ENCODE peak calls at places on chromosome 5, in seven cellular contexts. One of them, this sample, is unnamed.
A peak's percentile ranks its signal among the peaks of the same experiment; 100 is the strongest.

GRCh38 chr5:132007399-132008162 is 3.9 kb downstream of the ACSL6 start:
- DNase-seq in H1: peak; percentile 89
- DNase-seq in HepG2: peak; percentile 76
- DNase-seq in GM12878: peak; percentile 49
- DNase-seq in K562: peak; percentile 75
- DNase-seq in SK-N-SH: peak; percentile 75
- DNase-seq in HCT116: peak; percentile 72
- DNase-seq in this sample: peak; percentile 78

GRCh38 chr5:86526811-86527348 is 90.9 kb upstream of the COX7C start:
- DNase-seq in HepG2: no peak
- DNase-seq in SK-N-SH: no peak
- DNase-seq in H1: no peak
- DNase-seq in K562: peak; percentile 73
- DNase-seq in HCT116: no peak
- DNase-seq in GM12878: no peak
- DNase-seq in this sample: no peak

GRCh38 chr5:151881626-151882225 is 42.9 kb downstream of the GLRA1 start:
- DNase-seq in GM12878: no peak
- DNase-seq in SK-N-SH: no peak
- DNase-seq in H1: no peak
- DNase-seq in HepG2: peak; percentile 17
- DNase-seq in HCT116: no peak
- DNase-seq in K562: no peak
- DNase-seq in this sample: no peak

GRCh38 chr5:94693043-94693822 is 74.8 kb downstream of the SLF1 start:
- DNase-seq in HCT116: peak; percentile 29
- DNase-seq in GM12878: no peak
- DNase-seq in K562: no peak
- DNase-seq in HepG2: peak; percentile 33
- DNase-seq in SK-N-SH: peak; percentile 16
- DNase-seq in H1: no peak
- DNase-seq in this sample: peak; percentile 93

GRCh38 chr5:41156739-41157138 is 56.6 kb downstream of the C6 start:
- DNase-seq in GM12878: no peak
- DNase-seq in HCT116: no peak
- DNase-seq in H1: no peak
- DNase-seq in SK-N-SH: no peak
- DNase-seq in HepG2: no peak
- DNase-seq in K562: no peak
- DNase-seq in this sample: peak; percentile 90

GRCh38 chr5:133372306-133373008 is 239.9 kb downstream of the FSTL4 start:
- DNase-seq in GM12878: no peak
- DNase-seq in K562: no peak
- DNase-seq in H1: no peak
- DNase-seq in SK-N-SH: no peak
- DNase-seq in HepG2: no peak
- DNase-seq in HCT116: no peak
- DNase-seq in this sample: no peak

GRCh38 chr5:153818626-153819025 is 220.1 kb downstream of the FAM114A2 start:
- DNase-seq in HCT116: no peak
- DNase-seq in SK-N-SH: no peak
- DNase-seq in K562: no peak
- DNase-seq in HepG2: no peak
- DNase-seq in GM12878: no peak
- DNase-seq in H1: no peak
- DNase-seq in this sample: no peak

GRCh38 chr5:66769839-66770617 is 173.8 kb downstream of the MAST4 start:
- DNase-seq in K562: no peak
- DNase-seq in HepG2: peak; percentile 5
- DNase-seq in GM12878: no peak
- DNase-seq in H1: peak; percentile 58
- DNase-seq in HCT116: no peak
- DNase-seq in SK-N-SH: peak; percentile 29
- DNase-seq in this sample: no peak

GRCh38 chr5:93226202-93226735 is 354.8 kb downstream of the NR2F1-AS1 start:
- DNase-seq in K562: no peak
- DNase-seq in H1: no peak
- DNase-seq in GM12878: no peak
- DNase-seq in SK-N-SH: no peak
- DNase-seq in HepG2: no peak
- DNase-seq in HCT116: no peak
- DNase-seq in this sample: no peak

GRCh38 chr5:43592363-43592762 is 10.6 kb upstream of the NNT start:
- DNase-seq in SK-N-SH: no peak
- DNase-seq in H1: no peak
- DNase-seq in HCT116: no peak
- DNase-seq in GM12878: no peak
- DNase-seq in K562: no peak
- DNase-seq in HepG2: no peak
- DNase-seq in this sample: no peak

GRCh38 chr5:142170254-142170953 is 61.8 kb downstream of the NDFIP1 start:
- DNase-seq in K562: no peak
- DNase-seq in H1: no peak
- DNase-seq in HepG2: no peak
- DNase-seq in SK-N-SH: no peak
- DNase-seq in HCT116: no peak
- DNase-seq in GM12878: no peak
- DNase-seq in this sample: no peak

GRCh38 chr5:151213803-151214613 is 9.9 kb downstream of the CCDC69 start:
- DNase-seq in K562: peak; percentile 95
- DNase-seq in HCT116: no peak
- DNase-seq in GM12878: peak; percentile 93
- DNase-seq in H1: peak; percentile 58
- DNase-seq in HepG2: peak; percentile 45
- DNase-seq in SK-N-SH: no peak
- DNase-seq in this sample: no peak

GRCh38 chr5:407801-408268 is 35.1 kb upstream of the EXOC3 start:
- DNase-seq in SK-N-SH: no peak
- DNase-seq in HepG2: no peak
- DNase-seq in HCT116: no peak
- DNase-seq in H1: no peak
- DNase-seq in GM12878: no peak
- DNase-seq in K562: no peak
- DNase-seq in this sample: no peak

GRCh38 chr5:135246923-135247795 is 151.9 kb downstream of the MACROH2A1 start:
- DNase-seq in H1: peak; percentile 46
- DNase-seq in HCT116: peak; percentile 79
- DNase-seq in K562: peak; percentile 59
- DNase-seq in HepG2: no peak
- DNase-seq in SK-N-SH: no peak
- DNase-seq in GM12878: no peak
- DNase-seq in this sample: peak; percentile 98

GRCh38 chr5:173201636-173202265 is 33.3 kb downstream of the NKX2-5 start:
- DNase-seq in K562: no peak
- DNase-seq in HCT116: peak; percentile 49
- DNase-seq in HepG2: peak; percentile 34
- DNase-seq in GM12878: no peak
- DNase-seq in SK-N-SH: no peak
- DNase-seq in H1: no peak
- DNase-seq in this sample: peak; percentile 72

GRCh38 chr5:61327761-61328753 is 4.0 kb upstream of the ZSWIM6 start:
- DNase-seq in H1: no peak
- DNase-seq in K562: no peak
- DNase-seq in SK-N-SH: no peak
- DNase-seq in GM12878: peak; percentile 48
- DNase-seq in HCT116: no peak
- DNase-seq in HepG2: peak; percentile 56
- DNase-seq in this sample: peak; percentile 95

GRCh38 chr5:151205411-151205810 is 18.5 kb downstream of the CCDC69 start:
- DNase-seq in HepG2: no peak
- DNase-seq in GM12878: no peak
- DNase-seq in K562: no peak
- DNase-seq in HCT116: no peak
- DNase-seq in H1: no peak
- DNase-seq in SK-N-SH: no peak
- DNase-seq in this sample: no peak

GRCh38 chr5:11596185-11596584 is 308.1 kb downstream of the CTNND2 start:
- DNase-seq in H1: no peak
- DNase-seq in HepG2: no peak
- DNase-seq in GM12878: no peak
- DNase-seq in HCT116: no peak
- DNase-seq in SK-N-SH: no peak
- DNase-seq in K562: no peak
- DNase-seq in this sample: no peak

GRCh38 chr5:44532981-44533380 is 143.8 kb upstream of the FGF10 start:
- DNase-seq in H1: no peak
- DNase-seq in HepG2: no peak
- DNase-seq in SK-N-SH: no peak
- DNase-seq in K562: no peak
- DNase-seq in GM12878: no peak
- DNase-seq in HCT116: no peak
- DNase-seq in this sample: no peak

GRCh38 chr5:43281840-43282658 is 31.2 kb downstream of the HMGCS1 start:
- DNase-seq in SK-N-SH: no peak
- DNase-seq in HCT116: no peak
- DNase-seq in GM12878: no peak
- DNase-seq in HepG2: no peak
- DNase-seq in K562: peak; percentile 36
- DNase-seq in H1: no peak
- DNase-seq in this sample: peak; percentile 10

GRCh38 chr5:143361438-143361837 is 42.0 kb downstream of the NR3C1 start:
- DNase-seq in K562: no peak
- DNase-seq in HCT116: no peak
- DNase-seq in SK-N-SH: no peak
- DNase-seq in H1: no peak
- DNase-seq in GM12878: no peak
- DNase-seq in HepG2: no peak
- DNase-seq in this sample: no peak

GRCh38 chr5:143364061-143364460 is 39.4 kb downstream of the NR3C1 start:
- DNase-seq in HepG2: no peak
- DNase-seq in K562: no peak
- DNase-seq in HCT116: no peak
- DNase-seq in SK-N-SH: no peak
- DNase-seq in H1: no peak
- DNase-seq in GM12878: no peak
- DNase-seq in this sample: no peak

GRCh38 chr5:143359869-143360268 is 43.6 kb downstream of the NR3C1 start:
- DNase-seq in GM12878: no peak
- DNase-seq in H1: no peak
- DNase-seq in K562: no peak
- DNase-seq in SK-N-SH: no peak
- DNase-seq in HepG2: no peak
- DNase-seq in HCT116: no peak
- DNase-seq in this sample: no peak

GRCh38 chr5:143356855-143357254 is 46.6 kb downstream of the NR3C1 start:
- DNase-seq in K562: no peak
- DNase-seq in H1: no peak
- DNase-seq in SK-N-SH: no peak
- DNase-seq in HepG2: no peak
- DNase-seq in GM12878: no peak
- DNase-seq in HCT116: no peak
- DNase-seq in this sample: no peak

GRCh38 chr5:143362828-143363227 is 40.7 kb downstream of the NR3C1 start:
- DNase-seq in H1: no peak
- DNase-seq in K562: no peak
- DNase-seq in GM12878: no peak
- DNase-seq in HepG2: peak; percentile 21
- DNase-seq in SK-N-SH: no peak
- DNase-seq in HCT116: no peak
- DNase-seq in this sample: no peak
- H4K20me1 ChIP-seq in H1: no peaks in the 10 kb centered on the region
- H4K20me1 ChIP-seq in K562: no peaks in the 10 kb centered on the region
- H4K20me1 ChIP-seq in GM12878: peaks cover 4% of the 10 kb centered on the region
- H4K20me1 ChIP-seq in HepG2: no peaks in the 10 kb centered on the region
- H4K20me1 ChIP-seq in SK-N-SH: peaks cover 5% of the 10 kb centered on the region
- H4K20me1 ChIP-seq in HCT116: no peaks in the 10 kb centered on the region
- H4K20me1 ChIP-seq in this sample: peaks cover 54% of the 10 kb centered on the region

GRCh38 chr5:148542812-148543211 is 111.5 kb downstream of the HTR4 start:
- DNase-seq in HCT116: no peak
- DNase-seq in H1: no peak
- DNase-seq in GM12878: no peak
- DNase-seq in K562: no peak
- DNase-seq in HepG2: no peak
- DNase-seq in SK-N-SH: no peak
- DNase-seq in this sample: peak; percentile 4
- TF ChIP-seq RAD21 in HCT116: no peak
- TF ChIP-seq RAD21 in H1: no peak
- TF ChIP-seq RAD21 in GM12878: no peak
- TF ChIP-seq RAD21 in K562: no peak
- TF ChIP-seq RAD21 in HepG2: no peak
- TF ChIP-seq RAD21 in SK-N-SH: no peak
- TF ChIP-seq RAD21 in this sample: no peak

GRCh38 chr5:127529904-127530682 is 12.7 kb downstream of the PRRC1 start:
- DNase-seq in SK-N-SH: no peak
- DNase-seq in H1: no peak
- DNase-seq in HCT116: no peak
- DNase-seq in K562: no peak
- DNase-seq in HepG2: no peak
- DNase-seq in GM12878: no peak
- DNase-seq in this sample: no peak

GRCh38 chr5:127519527-127519926 is 2.1 kb downstream of the PRRC1 start:
- DNase-seq in SK-N-SH: no peak
- DNase-seq in H1: no peak
- DNase-seq in GM12878: no peak
- DNase-seq in K562: no peak
- DNase-seq in HCT116: no peak
- DNase-seq in HepG2: no peak
- DNase-seq in this sample: peak; percentile 30

GRCh38 chr5:127521138-127521770 is 3.8 kb downstream of the PRRC1 start:
- DNase-seq in GM12878: no peak
- DNase-seq in HCT116: no peak
- DNase-seq in HepG2: no peak
- DNase-seq in H1: no peak
- DNase-seq in SK-N-SH: no peak
- DNase-seq in K562: no peak
- DNase-seq in this sample: no peak

DNA sequence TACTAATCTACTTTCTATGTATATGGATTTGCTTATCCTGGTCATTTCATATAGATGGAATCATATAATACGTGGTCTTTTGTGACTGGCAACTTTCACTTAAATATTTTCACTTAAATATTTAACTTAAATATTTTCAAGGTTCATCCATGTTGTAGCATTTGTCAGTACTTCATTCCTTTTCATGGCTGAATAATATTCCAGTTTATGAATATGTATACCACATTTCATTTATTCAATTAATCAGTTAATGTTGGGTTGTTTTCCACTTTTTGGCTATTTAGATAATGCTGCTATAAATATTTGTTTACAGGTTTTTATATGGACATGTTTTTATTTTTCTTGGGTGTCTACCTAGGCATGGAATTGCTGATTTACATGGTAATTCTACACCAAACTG is 7.7 kb downstream of the PRRC1 start:
- DNase-seq in GM12878: no peak
- DNase-seq in HCT116: no peak
- DNase-seq in HepG2: no peak
- DNase-seq in K562: no peak
- DNase-seq in H1: no peak
- DNase-seq in SK-N-SH: no peak
- DNase-seq in this sample: no peak
- H4K20me1 ChIP-seq in GM12878: no peaks in the 10 kb centered on the region
- H4K20me1 ChIP-seq in HCT116: no peaks in the 10 kb centered on the region
- H4K20me1 ChIP-seq in HepG2: peaks cover 21% of the 10 kb centered on the region
- H4K20me1 ChIP-seq in K562: no peaks in the 10 kb centered on the region
- H4K20me1 ChIP-seq in H1: peaks cover 9% of the 10 kb centered on the region
- H4K20me1 ChIP-seq in SK-N-SH: peaks cover 27% of the 10 kb centered on the region
- H4K20me1 ChIP-seq in this sample: peaks cover 36% of the 10 kb centered on the region

DNA sequence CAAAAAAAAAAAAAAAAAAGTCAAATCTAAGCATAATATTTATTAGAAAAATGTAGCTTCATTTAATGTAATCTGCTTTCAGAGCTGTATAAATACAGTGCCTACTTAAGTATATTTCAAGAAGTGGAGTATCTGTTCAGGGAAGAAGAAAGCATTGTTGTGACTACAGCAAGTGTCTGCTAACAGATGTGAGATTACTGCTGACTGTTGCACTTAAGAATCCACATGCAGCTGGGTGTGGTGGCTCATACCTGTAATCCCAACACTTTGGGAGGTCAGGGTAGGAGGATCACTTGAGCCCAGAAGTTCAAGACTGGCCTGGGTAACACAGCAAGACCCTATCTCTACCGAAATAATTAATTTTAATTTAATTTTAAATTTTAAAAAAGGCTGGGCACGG is 19.0 kb downstream of the KDM3B start:
- DNase-seq in GM12878: no peak
- DNase-seq in K562: no peak
- DNase-seq in HepG2: no peak
- DNase-seq in SK-N-SH: no peak
- DNase-seq in H1: no peak
- DNase-seq in HCT116: no peak
- DNase-seq in this sample: no peak
- TF ChIP-seq RAD21 in GM12878: no peak
- TF ChIP-seq RAD21 in K562: no peak
- TF ChIP-seq RAD21 in HepG2: no peak
- TF ChIP-seq RAD21 in SK-N-SH: no peak
- TF ChIP-seq RAD21 in H1: no peak
- TF ChIP-seq RAD21 in HCT116: no peak
- TF ChIP-seq RAD21 in this sample: no peak